ENCODE peak calls at places on chromosomes 4 and X, in ten cellular contexts. I, M, Q, D, L, Z, B, N, A and P are unnamed samples.

GRCh38 chr4:142021761-142022160 is 385.4 kb downstream of the IL15 start:
- DNase-seq in I (no peak), M (no peak), Q (no peak), D (no peak), L (no peak), Z (no peak), B (no peak), N (no peak), A (no peak), P (no peak)

GRCh38 chrX:80747832-80748231 is 61.8 kb downstream of the BRWD3 start:
- DNase-seq in I (no peak), M (peak; percentile 20), Q (no peak), D (no peak), L (no peak), Z (no peak), B (no peak), N (no peak), A (no peak), P (no peak)

GRCh38 chrX:10629905-10630304 is 9.5 kb upstream of the MID1 start:
- DNase-seq in I (no peak), M (no peak), Q (no peak), D (no peak), L (no peak), Z (no peak), B (no peak), N (no peak), A (no peak), P (no peak)

GRCh38 chr4:86942185-86942666 is 7.4 kb downstream of the AFF1 start:
- DNase-seq in I (no peak), M (no peak), Q (no peak), D (no peak), L (no peak), Z (no peak), B (no peak), N (no peak), A (no peak), P (no peak)

GRCh38 chr4:3688018-3688998 is 77.9 kb upstream of the ADRA2C start:
- DNase-seq in I (no peak), M (no peak), Q (no peak), D (no peak), L (no peak), Z (no peak), B (no peak), N (no peak), A (no peak), P (no peak)

GRCh38 chr4:83356899-83357661 is 22.4 kb upstream of the HPSE start:
- DNase-seq in I (no peak), M (peak; percentile 52), Q (no peak), D (no peak), L (no peak), Z (no peak), B (no peak), N (peak; percentile 35), A (no peak), P (no peak)

GRCh38 chr4:1204828-1205591 is 32.6 kb upstream of the SPON2 start:
- DNase-seq in I (no peak), M (peak; percentile 3), Q (no peak), D (no peak), L (no peak), Z (peak; percentile 90), B (peak; percentile 19), N (no peak), A (peak; percentile 45), P (no peak)

GRCh38 chr4:40858946-40859345 is 109.2 kb downstream of the NSUN7 start:
- DNase-seq in I (no peak), M (no peak), Q (no peak), D (no peak), L (no peak), Z (no peak), B (no peak), N (no peak), A (no peak), P (no peak)

GRCh38 chr4:22668301-22668700 is 24.4 kb upstream of the GBA3 start:
- DNase-seq in I (no peak), M (no peak), Q (no peak), D (no peak), L (no peak), Z (no peak), B (no peak), N (no peak), A (no peak), P (no peak)

GRCh38 chrX:152070186-152070585 is 68.2 kb downstream of the MAGEA10 start:
- DNase-seq in I (no peak), M (no peak), Q (no peak), D (no peak), L (no peak), Z (no peak), B (no peak), N (no peak), A (no peak), P (no peak)

GRCh38 chr4:6855692-6856297 is 53.8 kb upstream of the TBC1D14 start:
- DNase-seq in I (peak; percentile 73), M (peak; percentile 48), Q (no peak), D (no peak), L (no peak), Z (no peak), B (no peak), N (no peak), A (no peak), P (no peak)

GRCh38 chrX:31656013-31656412 is 584.2 kb upstream of the FTHL17 start:
- DNase-seq in I (no peak), M (no peak), Q (no peak), D (no peak), L (no peak), Z (no peak), B (no peak), N (no peak), A (no peak), P (no peak)

GRCh38 chr4:138226351-138226750 is 15.8 kb downstream of the SLC7A11 start:
- DNase-seq in I (no peak), M (no peak), Q (no peak), D (no peak), L (no peak), Z (no peak), B (no peak), N (no peak), A (no peak), P (no peak)

GRCh38 chrX:63350551-63350950 is 581 bp downstream of the SPIN4 start:
- DNase-seq in I (peak; percentile 42), M (peak; percentile 22), Q (peak; percentile 3), D (no peak), L (peak; percentile 24), Z (peak; percentile 84), B (peak; percentile 13), N (peak; percentile 1), A (peak; percentile 51), P (peak; percentile 14)

GRCh38 chr4:181971973-181972372 is 271.2 kb upstream of the TENM3 start:
- DNase-seq in I (no peak), M (no peak), Q (no peak), D (no peak), L (no peak), Z (no peak), B (no peak), N (no peak), A (no peak), P (no peak)

GRCh38 chr4:40952672-40953071 is 202.9 kb downstream of the NSUN7 start:
- DNase-seq in I (no peak), M (no peak), Q (no peak), D (no peak), L (no peak), Z (no peak), B (no peak), N (no peak), A (no peak), P (no peak)

GRCh38 chr4:85929926-85930325 is 429.9 kb downstream of the MAPK10 start:
- DNase-seq in I (peak; percentile 43), M (peak; percentile 9), Q (no peak), D (no peak), L (no peak), Z (no peak), B (peak; percentile 17), N (no peak), A (no peak), P (peak; percentile 28)

GRCh38 chr4:186840771-186841301 is 117.2 kb upstream of the FAT1 start:
- DNase-seq in I (no peak), M (no peak), Q (no peak), D (no peak), L (no peak), Z (no peak), B (no peak), N (no peak), A (no peak), P (no peak)

GRCh38 chr4:7698586-7698985 is 241.1 kb downstream of the AFAP1 start:
- DNase-seq in I (no peak), M (no peak), Q (no peak), D (no peak), L (no peak), Z (no peak), B (peak; percentile 63), N (no peak), A (no peak), P (no peak)

GRCh38 chr4:105895609-105896460 is 564 bp downstream of the NPNT start:
- DNase-seq in I (no peak), M (peak; percentile 57), Q (no peak), D (no peak), L (no peak), Z (peak; percentile 85), B (peak; percentile 30), N (no peak), A (no peak), P (peak; percentile 3)

GRCh38 chrX:134443461-134443860 is 16.5 kb upstream of the HPRT1 start:
- DNase-seq in I (no peak), M (no peak), Q (no peak), D (no peak), L (no peak), Z (no peak), B (no peak), N (no peak), A (no peak), P (no peak)

GRCh38 chr4:133997440-133997839 is 204.1 kb downstream of the PABPC4L start:
- DNase-seq in I (no peak), M (no peak), Q (no peak), D (no peak), L (no peak), Z (no peak), B (no peak), N (no peak), A (no peak), P (no peak)

GRCh38 chr4:94766856-94767255 is 9.1 kb downstream of the BMPR1B start:
- DNase-seq in I (no peak), M (no peak), Q (no peak), D (no peak), L (no peak), Z (no peak), B (no peak), N (no peak), A (no peak), P (no peak)

GRCh38 chr4:113646456-113646809 is 115.1 kb downstream of the CAMK2D start:
- DNase-seq in I (no peak), M (no peak), Q (no peak), D (no peak), L (no peak), Z (no peak), B (peak; percentile 44), N (no peak), A (no peak), P (no peak)

GRCh38 chr4:112189754-112190153 is 41.8 kb upstream of the AP1AR start:
- DNase-seq in I (no peak), M (no peak), Q (no peak), D (no peak), L (no peak), Z (no peak), B (no peak), N (no peak), A (no peak), P (no peak)

GRCh38 chr4:2806392-2807355 is 13.8 kb downstream of the SH3BP2 start:
- DNase-seq in I (no peak), M (no peak), Q (no peak), D (no peak), L (peak; percentile 25), Z (no peak), B (no peak), N (no peak), A (no peak), P (no peak)

GRCh38 chr4:1192493-1193205 is 20.3 kb upstream of the SPON2 start:
- DNase-seq in I (no peak), M (peak; percentile 3), Q (no peak), D (no peak), L (no peak), Z (peak; percentile 86), B (peak; percentile 36), N (peak; percentile 58), A (no peak), P (no peak)

GRCh38 chrX:27599928-27600327 is 9.8 kb downstream of the DCAF8L2 start:
- DNase-seq in I (no peak), M (no peak), Q (no peak), D (no peak), L (no peak), Z (no peak), B (no peak), N (no peak), A (no peak), P (no peak)